ENCODE peak calls at places on chromosomes 3 and 15, in four cellular contexts. P is fibroblast of lung, A is brain microvascular endothelial cell, Z is SJSA1. W is an unnamed sample.

GRCh38 chr3:46673151-46674030 is 20.1 kb downstream of the ALS2CL start:
- DNase-seq in Z (no peak), P (no peak), A (no peak), W (no peak)

GRCh38 chr3:186471781-186472180 is 72.4 kb downstream of the CRYGS start:
- DNase-seq in P (no peak), A (no peak), Z (no peak), W (no peak)

GRCh38 chr3:150145659-150146058 is 175.0 kb upstream of the PFN2 start:
- DNase-seq in P (peak), Z (no peak), A (peak), W (no peak)

GRCh38 chr3:160448845-160449659 is 534 bp downstream of the TRIM59 start:
- DNase-seq in Z (no peak), A (no peak), P (peak), W (no peak)

GRCh38 chr3:174153875-174154274 is 705.3 kb upstream of the NAALADL2 start:
- DNase-seq in A (peak), P (peak), Z (no peak), W (no peak)

GRCh38 chr15:51267047-51267713 is 71.2 kb downstream of the CYP19A1 start:
- DNase-seq in Z (no peak), P (no peak), A (no peak), W (no peak)

GRCh38 chr3:6326760-6327159 is 534.2 kb upstream of the GRM7 start:
- DNase-seq in P (no peak), A (no peak), Z (no peak), W (no peak)

GRCh38 chr3:136070334-136070733 is 104.8 kb downstream of the PPP2R3A start:
- DNase-seq in A (peak), P (peak), Z (peak), W (peak)

GRCh38 chr3:170002231-170002630 is 35.6 kb upstream of the GPR160 start:
- DNase-seq in P (no peak), Z (no peak), A (no peak), W (no peak)

GRCh38 chr3:195148553-195148952 is 122.4 kb downstream of the XXYLT1 start:
- DNase-seq in A (no peak), P (peak), Z (no peak), W (no peak)
- H3K27ac ChIP-seq in A (peak), P (peak), Z (no peak), W (no peak)

GRCh38 chr15:64523240-64523639 is 62.9 kb downstream of the ZNF609 start:
- DNase-seq in Z (no peak), A (no peak), P (no peak), W (no peak)

GRCh38 chr15:64519897-64520296 is 59.5 kb downstream of the ZNF609 start:
- DNase-seq in A (no peak), P (no peak), Z (no peak), W (no peak)

GRCh38 chr15:64521201-64521600 is 60.8 kb downstream of the ZNF609 start:
- DNase-seq in P (no peak), A (no peak), Z (no peak), W (no peak)

GRCh38 chr15:64521726-64522164 is 61.4 kb downstream of the ZNF609 start:
- DNase-seq in A (peak), P (peak), Z (no peak), W (peak)

GRCh38 chr15:64522226-64522823 is 61.9 kb downstream of the ZNF609 start:
- DNase-seq in P (peak), A (no peak), Z (no peak), W (no peak)
- H3K27ac ChIP-seq in P (no peak), A (no peak), Z (no peak), W (peak)

GRCh38 chr3:61875488-61875887 is 314.1 kb downstream of the PTPRG start:
- DNase-seq in P (no peak), A (no peak), Z (no peak), W (no peak)
- H3K27ac ChIP-seq in P (no peak), A (no peak), Z (no peak), W (no peak)

DNA sequence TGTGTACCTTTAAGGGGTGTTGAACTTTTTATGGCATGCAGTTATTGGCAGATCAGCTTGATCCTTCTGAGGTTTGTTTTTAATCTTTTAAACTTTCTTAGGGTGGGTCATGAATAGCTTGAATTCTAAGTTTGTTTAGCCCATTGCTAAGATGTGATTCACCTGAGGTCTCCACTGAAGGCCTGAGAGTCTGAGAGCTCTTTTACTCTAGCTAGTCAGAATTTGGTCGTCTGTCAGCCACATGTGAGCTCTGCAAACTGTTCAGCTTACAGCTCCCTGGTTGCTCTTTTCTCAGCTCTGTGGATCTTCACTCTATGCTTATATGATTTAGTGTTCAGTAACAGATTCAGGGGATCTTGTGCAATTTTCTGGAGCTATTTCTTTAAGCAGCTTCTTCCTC is 161.3 kb downstream of the ABHD5 start:
- DNase-seq in A (peak), Z (no peak), P (peak), W (no peak)
- H3K27ac ChIP-seq in A (no peak), Z (no peak), P (no peak), W (no peak)

GRCh38 chr3:126957776-126958637 is 24.9 kb upstream of the PLXNA1 start:
- DNase-seq in Z (no peak), A (no peak), P (no peak), W (no peak)

GRCh38 chr3:126958638-126959085 is 24.3 kb upstream of the PLXNA1 start:
- DNase-seq in A (no peak), Z (no peak), P (no peak), W (no peak)

GRCh38 chr3:126960604-126960995 is 22.3 kb upstream of the PLXNA1 start:
- DNase-seq in Z (no peak), A (no peak), P (no peak), W (no peak)

GRCh38 chr3:126959921-126960603 is 22.9 kb upstream of the PLXNA1 start:
- DNase-seq in A (peak), Z (peak), P (peak), W (peak)

DNA sequence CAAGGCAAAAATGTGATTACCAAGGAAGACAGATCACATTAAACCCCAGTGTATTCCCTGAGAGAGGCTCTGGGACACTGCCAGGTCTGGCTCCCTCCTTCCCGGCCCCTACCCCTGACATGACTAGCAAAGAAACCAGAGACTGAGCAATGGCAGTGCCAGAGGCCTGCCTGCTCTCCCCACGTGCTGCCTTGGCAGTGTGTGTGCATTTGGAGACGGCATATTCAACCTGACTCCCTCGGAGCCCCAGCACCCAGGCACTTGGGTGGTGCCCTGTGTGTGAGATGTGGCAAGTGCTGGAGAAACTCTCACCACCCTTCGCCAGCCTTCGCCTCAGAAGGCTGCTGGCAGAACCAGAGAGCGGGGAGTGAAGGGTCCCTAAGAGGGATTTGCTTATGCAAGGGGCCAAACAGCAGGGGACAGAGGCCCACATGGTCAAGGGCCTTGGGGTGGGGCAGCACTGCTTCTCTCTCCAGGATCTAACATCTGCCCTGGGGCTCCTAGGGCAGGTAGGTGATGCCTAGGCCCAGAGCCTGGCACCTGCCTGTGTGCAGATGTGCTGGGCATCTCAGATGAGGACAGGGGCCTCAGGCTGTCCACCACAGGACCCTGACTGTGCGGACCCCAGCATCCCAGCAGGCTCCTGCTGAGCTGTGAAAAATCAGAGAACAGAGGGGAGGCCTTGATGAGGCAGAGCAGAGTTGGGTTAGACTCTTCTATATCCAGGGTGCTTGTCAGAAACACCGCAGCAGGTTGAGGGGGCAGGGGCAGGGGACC is 23.6 kb upstream of the PLXNA1 start:
- DNase-seq in Z (no peak), A (no peak), P (no peak), W (no peak)
- H3K27ac ChIP-seq in Z (peak), A (no peak), P (no peak), W (peak)

W was measured in epithelial cell of prostate.